ENCODE peak calls at places on chromosomes 3 and 15, in ten cellular contexts. L, T, G, W, R, X, M, C, E and V are unnamed samples.
A peak's percentile ranks its signal among the peaks of the same experiment; 100 is the strongest.

GRCh38 chr3:174215426-174215825 is 643.7 kb upstream of the NAALADL2 start:
- DNase-seq in L (no peak), T (no peak), G (peak; percentile 17), W (no peak), R (no peak), X (no peak), M (no peak), C (no peak), E (no peak), V (no peak)

GRCh38 chr15:31953573-31953972 is 76.7 kb upstream of the CHRNA7 start:
- DNase-seq in L (no peak), T (no peak), G (no peak), W (no peak), R (peak; percentile 52), X (no peak), M (no peak), C (no peak), E (no peak), V (no peak)

GRCh38 chr15:99113547-99114271 is 8.8 kb downstream of the SYNM start:
- DNase-seq in L (no peak), T (no peak), G (no peak), W (no peak), R (no peak), X (no peak), M (no peak), C (peak; percentile 33), E (no peak), V (peak; percentile 62)

GRCh38 chr3:128317101-128317697 is 149.5 kb downstream of the DNAJB8 start:
- DNase-seq in L (peak; percentile 33), T (peak; percentile 29), G (no peak), W (no peak), R (peak; percentile 23), X (no peak), M (no peak), C (no peak), E (no peak), V (no peak)

GRCh38 chr3:131075632-131076328 is 49.1 kb downstream of the NEK11 start:
- DNase-seq in L (no peak), T (no peak), G (no peak), W (no peak), R (no peak), X (no peak), M (no peak), C (no peak), E (no peak), V (no peak)

GRCh38 chr3:168812234-168812633 is 716.5 kb upstream of the GOLIM4 start:
- DNase-seq in L (no peak), T (no peak), G (no peak), W (no peak), R (peak; percentile 67), X (peak; percentile 60), M (no peak), C (no peak), E (no peak), V (no peak)

GRCh38 chr3:45803252-45803935 is 7.1 kb upstream of the SLC6A20 start:
- DNase-seq in L (no peak), T (no peak), G (no peak), W (no peak), R (no peak), X (no peak), M (no peak), C (no peak), E (no peak), V (no peak)

GRCh38 chr3:128426128-128426921 is 40.4 kb downstream of the DNAJB8 start:
- DNase-seq in L (peak; percentile 73), T (peak; percentile 57), G (no peak), W (no peak), R (peak; percentile 73), X (peak; percentile 58), M (peak; percentile 76), C (peak; percentile 64), E (peak; percentile 88), V (no peak)

GRCh38 chr3:136444581-136444980 is 194.4 kb downstream of the PCCB start:
- DNase-seq in L (no peak), T (no peak), G (peak; percentile 17), W (no peak), R (no peak), X (no peak), M (no peak), C (no peak), E (no peak), V (no peak)

GRCh38 chr3:49271047-49271446 is 6.0 kb downstream of the C3orf62 start:
- DNase-seq in L (no peak), T (peak; percentile 49), G (no peak), W (no peak), R (no peak), X (no peak), M (no peak), C (no peak), E (no peak), V (no peak)

GRCh38 chr15:41806291-41807181 is 21.4 kb upstream of the JMJD7 start:
- DNase-seq in L (no peak), T (no peak), G (no peak), W (no peak), R (peak; percentile 57), X (no peak), M (peak; percentile 78), C (no peak), E (no peak), V (no peak)

GRCh38 chr15:64623347-64624024 is 151.9 kb downstream of the RBPMS2 start:
- DNase-seq in L (no peak), T (no peak), G (peak; percentile 24), W (peak; percentile 52), R (no peak), X (peak; percentile 73), M (no peak), C (no peak), E (no peak), V (no peak)

GRCh38 chr3:184727357-184728060 is 15.6 kb upstream of the MAGEF1 start:
- DNase-seq in L (no peak), T (peak; percentile 70), G (peak; percentile 72), W (no peak), R (peak; percentile 88), X (peak; percentile 75), M (peak; percentile 95), C (no peak), E (peak; percentile 70), V (no peak)

GRCh38 chr3:149160754-149161289 is 31.4 kb downstream of the HPS3 start:
- DNase-seq in L (no peak), T (no peak), G (peak; percentile 10), W (no peak), R (no peak), X (no peak), M (no peak), C (no peak), E (no peak), V (no peak)

GRCh38 chr3:54322354-54322753 is 200.0 kb downstream of the CACNA2D3 start:
- DNase-seq in L (no peak), T (no peak), G (no peak), W (no peak), R (no peak), X (no peak), M (no peak), C (no peak), E (peak; percentile 83), V (no peak)

GRCh38 chr3:32238027-32238815 is at the start of gene CMTM8:
- DNase-seq in L (no peak), T (peak; percentile 19), G (no peak), W (no peak), R (peak; percentile 84), X (peak; percentile 54), M (peak; percentile 80), C (peak; percentile 76), E (peak; percentile 79), V (no peak)

GRCh38 chr15:59736181-59736580 is 47.1 kb upstream of the BNIP2 start:
- DNase-seq in L (no peak), T (no peak), G (no peak), W (no peak), R (peak; percentile 35), X (no peak), M (no peak), C (no peak), E (no peak), V (no peak)

GRCh38 chr15:59746777-59747176 is 57.7 kb upstream of the BNIP2 start:
- DNase-seq in L (no peak), T (no peak), G (no peak), W (no peak), R (no peak), X (peak; percentile 12), M (no peak), C (no peak), E (no peak), V (no peak)

GRCh38 chr15:59739557-59740186 is 50.6 kb upstream of the BNIP2 start:
- DNase-seq in L (no peak), T (no peak), G (no peak), W (no peak), R (no peak), X (no peak), M (no peak), C (no peak), E (no peak), V (no peak)

GRCh38 chr15:59738676-59739075 is 49.6 kb upstream of the BNIP2 start:
- DNase-seq in L (no peak), T (no peak), G (no peak), W (no peak), R (no peak), X (no peak), M (no peak), C (no peak), E (no peak), V (no peak)

GRCh38 chr15:59741274-59741906 is 52.3 kb upstream of the BNIP2 start:
- DNase-seq in L (no peak), T (no peak), G (no peak), W (no peak), R (peak; percentile 50), X (peak; percentile 55), M (peak; percentile 48), C (no peak), E (peak; percentile 23), V (no peak)
- TF ChIP-seq CTCF in L (no peak), T (no peak), G (no peak), W (peak; percentile 30), R (peak; percentile 60), X (peak; percentile 44), M (no peak), C (no peak), E (no peak), V (peak; percentile 52)

GRCh38 chr15:56886878-56887781 is 31.3 kb upstream of the TCF12 start:
- DNase-seq in L (peak; percentile 96), T (peak; percentile 95), G (peak; percentile 95), W (peak; percentile 95), R (peak; percentile 93), X (peak; percentile 95), M (peak; percentile 98), C (peak; percentile 96), E (peak; percentile 97), V (peak; percentile 97)
- TF ChIP-seq CTCF in L (peak; percentile 7), T (peak; percentile 3), G (peak; percentile 19), W (peak; percentile 16), R (no peak), X (no peak), M (no peak), C (peak; percentile 16), E (no peak), V (peak; percentile 56)

GRCh38 chr3:38738630-38739395 is 77.2 kb downstream of the SCN10A start:
- DNase-seq in L (no peak), T (no peak), G (peak; percentile 28), W (no peak), R (peak; percentile 92), X (peak; percentile 23), M (peak; percentile 63), C (no peak), E (peak; percentile 72), V (no peak)
- TF ChIP-seq CTCF in L (peak; percentile 16), T (no peak), G (peak; percentile 59), W (peak; percentile 64), R (peak; percentile 89), X (peak; percentile 66), M (peak; percentile 93), C (peak; percentile 27), E (peak; percentile 51), V (peak; percentile 65)

GRCh38 chr3:63232764-63233396 is 45.2 kb upstream of the SYNPR start:
- DNase-seq in L (no peak), T (no peak), G (peak; percentile 5), W (no peak), R (no peak), X (no peak), M (peak; percentile 37), C (no peak), E (no peak), V (no peak)
- TF ChIP-seq CTCF in L (peak; percentile 43), T (no peak), G (peak; percentile 38), W (peak; percentile 39), R (peak; percentile 68), X (peak; percentile 44), M (peak; percentile 38), C (no peak), E (peak; percentile 20), V (peak; percentile 81)